ENCODE peak calls at places on chromosomes 2 and 18, in four cellular contexts. O, Y, L and J are unnamed samples.

GRCh38 chr2:129945557-129945956 is 33.9 kb upstream of the RAB6C start:
- DNase-seq in O (no peak), Y (no peak), L (no peak), J (no peak)

GRCh38 chr2:126996378-126996699 is 97.6 kb downstream of the TEX51 start:
- DNase-seq in O (no peak), Y (no peak), L (no peak), J (no peak)

GRCh38 chr2:151922845-151923666 is 94.8 kb upstream of the ARL5A start:
- DNase-seq in O (no peak), Y (peak), L (no peak), J (peak)

GRCh38 chr2:30203156-30203555 is 28.2 kb upstream of the LBH start:
- DNase-seq in O (no peak), Y (no peak), L (no peak), J (no peak)

GRCh38 chr2:197946562-197946961 is 142.2 kb downstream of the PLCL1 start:
- DNase-seq in O (no peak), Y (peak), L (no peak), J (no peak)

GRCh38 chr18:34710430-34711386 is 610 bp downstream of the DTNA start:
- DNase-seq in O (no peak), Y (peak), L (no peak), J (no peak)

GRCh38 chr2:152400607-152401214 is 65.7 kb downstream of the FMNL2 start:
- DNase-seq in O (no peak), Y (peak), L (no peak), J (no peak)

GRCh38 chr18:9663377-9663776 is 44.7 kb upstream of the RAB31 start:
- DNase-seq in O (no peak), Y (no peak), L (no peak), J (no peak)

GRCh38 chr2:172094319-172095145 is 8.2 kb downstream of the DLX2 start:
- DNase-seq in O (no peak), Y (peak), L (no peak), J (no peak)

GRCh38 chr2:30636311-30636710 is 170.9 kb downstream of the CAPN13 start:
- DNase-seq in O (no peak), Y (no peak), L (no peak), J (no peak)

GRCh38 chr2:54876764-54877163 is 153.3 kb downstream of the EML6 start:
- DNase-seq in O (no peak), Y (no peak), L (no peak), J (no peak)

GRCh38 chr2:37896319-37896718 is 28.8 kb upstream of the RMDN2 start:
- DNase-seq in O (no peak), Y (no peak), L (no peak), J (no peak)

GRCh38 chr2:102789349-102790085 is 27.7 kb downstream of the TMEM182 start:
- DNase-seq in O (no peak), Y (no peak), L (no peak), J (no peak)

GRCh38 chr2:197777823-197778407 is 7.2 kb downstream of the BOLL start:
- DNase-seq in O (peak), Y (peak), L (no peak), J (no peak)

GRCh38 chr18:11380968-11381367 is 228.4 kb upstream of the SLC35G4 start:
- DNase-seq in O (no peak), Y (no peak), L (no peak), J (no peak)

GRCh38 chr18:34222396-34223163 is 2.1 kb downstream of the NOL4 start:
- DNase-seq in O (no peak), Y (peak), L (peak), J (no peak)

GRCh38 chr2:127778447-127778846 is 32.5 kb downstream of the WDR33 start:
- DNase-seq in O (no peak), Y (no peak), L (no peak), J (no peak)

GRCh38 chr2:239831272-239831731 is 193.8 kb downstream of the NDUFA10 start:
- DNase-seq in O (no peak), Y (no peak), L (no peak), J (no peak)

GRCh38 chr2:181122601-181123000 is 142.2 kb downstream of the UBE2E3 start:
- DNase-seq in O (no peak), Y (no peak), L (no peak), J (no peak)

GRCh38 chr2:11598228-11598731 is 64.4 kb downstream of the GREB1 start:
- DNase-seq in O (no peak), Y (no peak), L (no peak), J (no peak)

GRCh38 chr2:215441560-215442391 is 5.9 kb upstream of the FN1 start:
- DNase-seq in O (no peak), Y (no peak), L (no peak), J (no peak)

GRCh38 chr2:182854405-182855105 is 11.9 kb downstream of the FRZB start:
- DNase-seq in O (no peak), Y (no peak), L (no peak), J (no peak)

GRCh38 chr2:227491391-227491790 is 19.4 kb downstream of the AGFG1 start:
- DNase-seq in O (no peak), Y (no peak), L (no peak), J (no peak)

GRCh38 chr2:215760126-215760525 is 253.2 kb downstream of the MREG start:
- DNase-seq in O (no peak), Y (no peak), L (no peak), J (no peak)

GRCh38 chr18:44409524-44409923 is 271.2 kb upstream of the SETBP1 start:
- DNase-seq in O (no peak), Y (no peak), L (no peak), J (no peak)

GRCh38 chr18:61821748-61822147 is 71.1 kb downstream of the RNF152 start:
- DNase-seq in O (no peak), Y (no peak), L (no peak), J (no peak)

GRCh38 chr2:20425371-20425881 is 21.4 kb upstream of the RHOB start:
- DNase-seq in O (no peak), Y (no peak), L (no peak), J (no peak)